ENCODE peak calls at places on chromosomes 6 and 20, in six cellular contexts. M, B, L, O, C and A are unnamed samples.

GRCh38 chr20:10090588-10091166 is 55.9 kb downstream of the ANKEF1 start:
- DNase-seq in M (peak), B (peak), L (peak), O (peak), C (no peak), A (no peak)

GRCh38 chr20:57395111-57395959 is 4.1 kb downstream of the RBM38 start:
- DNase-seq in M (peak), B (no peak), L (peak), O (no peak), C (no peak), A (no peak)

GRCh38 chr20:49586967-49587587 is 19.1 kb upstream of the PTGIS start:
- DNase-seq in M (no peak), B (no peak), L (peak), O (no peak), C (no peak), A (no peak)

GRCh38 chr20:23647346-23647745 is 9.6 kb upstream of the CST3 start:
- DNase-seq in M (no peak), B (no peak), L (peak), O (no peak), C (no peak), A (no peak)

GRCh38 chr6:170294813-170295518 is 4.1 kb upstream of the DLL1 start:
- DNase-seq in M (no peak), B (no peak), L (no peak), O (no peak), C (no peak), A (no peak)

GRCh38 chr6:105872244-105872643 is 213.9 kb upstream of the PRDM1 start:
- DNase-seq in M (no peak), B (no peak), L (no peak), O (no peak), C (no peak), A (no peak)

GRCh38 chr6:47134476-47135189 is 92.5 kb upstream of the ADGRF1 start:
- DNase-seq in M (no peak), B (peak), L (peak), O (peak), C (no peak), A (no peak)

GRCh38 chr6:163787001-163787667 is 372.6 kb downstream of the QKI start:
- DNase-seq in M (no peak), B (no peak), L (peak), O (no peak), C (no peak), A (no peak)

GRCh38 chr6:88380083-88380482 is 213.9 kb upstream of the CNR1 start:
- DNase-seq in M (peak), B (no peak), L (peak), O (no peak), C (peak), A (no peak)

GRCh38 chr6:113936093-113936934 is 34.6 kb downstream of the HDAC2 start:
- DNase-seq in M (no peak), B (peak), L (peak), O (peak), C (no peak), A (no peak)